ENCODE peak calls at places on chromosomes 4 and X, in four cellular contexts. U is spleen, D is neuronal stem cell, A is uterus. L is an unnamed sample.
A peak's percentile ranks its signal among the peaks of the same experiment; 100 is the strongest.

GRCh38 chrX:94831364-94831763 is 1157.4 kb downstream of the FAM133A start:
- DNase-seq in A (no peak), U (no peak), D (no peak), L (no peak)

GRCh38 chrX:153361781-153362397 is 27.9 kb downstream of the ZNF275 start:
- DNase-seq in D (no peak), A (no peak), U (no peak), L (no peak)

GRCh38 chr4:151721466-151721865 is 39.3 kb downstream of the GATB start:
- DNase-seq in D (no peak), A (peak; percentile 42), U (no peak), L (no peak)

GRCh38 chr4:151227731-151228130 is 49.2 kb upstream of the PRSS48 start:
- DNase-seq in D (no peak), U (no peak), A (peak; percentile 54), L (peak; percentile 67)

GRCh38 chrX:40474205-40474626 is 106.6 kb upstream of the ATP6AP2 start:
- DNase-seq in U (no peak), D (peak; percentile 65), A (peak; percentile 20), L (peak; percentile 61)

GRCh38 chr4:128347175-128347868 is 59.7 kb upstream of the PGRMC2 start:
- DNase-seq in U (no peak), D (no peak), A (no peak), L (no peak)

GRCh38 chr4:16045687-16046086 is 38.1 kb downstream of the PROM1 start:
- DNase-seq in A (no peak), U (no peak), D (no peak), L (no peak)

GRCh38 chr4:179125870-179126269 is 1683.6 kb upstream of the AGA start:
- DNase-seq in U (no peak), A (no peak), D (no peak), L (no peak)

GRCh38 chr4:17066972-17067371 is 168.5 kb upstream of the LDB2 start:
- DNase-seq in D (no peak), U (no peak), A (peak; percentile 33), L (no peak)

GRCh38 chr4:152860057-152860456 is 76.1 kb upstream of the FHDC1 start:
- DNase-seq in U (no peak), A (no peak), D (no peak), L (no peak)

GRCh38 chr4:123699823-123700822 is 303.5 kb downstream of the SPRY1 start:
- DNase-seq in A (no peak), D (no peak), U (no peak), L (no peak)

GRCh38 chr4:83386931-83387897 is 52.6 kb upstream of the HPSE start:
- DNase-seq in A (peak; percentile 30), U (no peak), D (no peak), L (no peak)

GRCh38 chr4:90572996-90573395 is 445.8 kb downstream of the CCSER1 start:
- DNase-seq in U (no peak), A (no peak), D (no peak), L (no peak)

GRCh38 chr4:34850426-34850825 is 1393.9 kb downstream of the ARAP2 start:
- DNase-seq in D (no peak), U (no peak), A (no peak), L (no peak)

GRCh38 chrX:24148118-24148517 is 1.4 kb upstream of the ZFX start:
- DNase-seq in A (no peak), U (no peak), D (no peak), L (no peak)

GRCh38 chr4:7417639-7418038 is 17.1 kb downstream of the PSAPL1 start:
- DNase-seq in U (peak; percentile 36), A (peak; percentile 5), D (no peak), L (no peak)

GRCh38 chr4:81040175-81040659 is 9.7 kb downstream of the BMP3 start:
- DNase-seq in A (no peak), D (no peak), U (no peak), L (no peak)

DNA sequence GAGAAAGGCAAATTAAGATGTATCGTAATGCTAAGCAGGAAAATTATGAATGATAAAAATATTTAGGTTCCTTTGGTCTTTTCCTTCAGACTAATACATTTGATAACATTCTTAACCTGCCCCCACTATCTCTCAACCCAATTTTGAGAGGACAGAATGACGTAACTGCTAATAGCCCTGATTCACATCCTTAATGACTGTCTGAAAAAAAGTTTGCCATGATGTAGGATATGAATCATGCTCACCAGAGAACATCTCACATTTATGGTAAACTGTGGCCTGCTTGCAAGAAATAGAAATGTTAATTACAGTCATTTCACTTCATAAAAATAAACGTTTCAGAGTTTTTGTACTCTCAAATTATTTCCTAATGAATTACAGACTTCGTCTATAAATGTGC is 128.0 kb upstream of the VEGFC start:
- DNase-seq in U (no peak), A (no peak), D (no peak), L (no peak)
- H3K27ac ChIP-seq in U (no peak overlapping the region), A (no peak overlapping the region), D (no peak overlapping the region), L (no peak overlapping the region)

GRCh38 chrX:66399273-66399672 is 235.2 kb downstream of the HEPH start:
- DNase-seq in D (no peak), U (no peak), A (no peak), L (no peak)

GRCh38 chrX:66402165-66402564 is 236.7 kb downstream of the EDA2R start:
- DNase-seq in U (no peak), D (no peak), A (no peak), L (no peak)
- H3K9me3 ChIP-seq in U (peaks cover 3% of the 10 kb centered on the region), D (peaks cover 5% of the 10 kb centered on the region), A (no peaks in the 10 kb centered on the region), L (no peaks in the 10 kb centered on the region)

GRCh38 chr4:76704133-76704881 is 193.6 kb downstream of the SOWAHB start:
- DNase-seq in U (no peak), A (no peak), D (no peak), L (peak; percentile 68)

GRCh38 chr4:76703676-76704075 is 194.3 kb downstream of the SOWAHB start:
- DNase-seq in D (no peak), A (no peak), U (no peak), L (no peak)

GRCh38 chr4:76705497-76705896 is 192.4 kb downstream of the SOWAHB start:
- DNase-seq in U (no peak), D (no peak), A (no peak), L (no peak)

GRCh38 chr4:76702440-76703122 is 195.4 kb downstream of the SOWAHB start:
- DNase-seq in A (no peak), U (no peak), D (no peak), L (no peak)

GRCh38 chr4:76703123-76703490 is 194.8 kb downstream of the SOWAHB start:
- DNase-seq in A (no peak), D (no peak), U (no peak), L (no peak)
- H3K27ac ChIP-seq in A (no peak overlapping the region), D (no peak overlapping the region), U (no peak overlapping the region), L (no peak overlapping the region)

DNA sequence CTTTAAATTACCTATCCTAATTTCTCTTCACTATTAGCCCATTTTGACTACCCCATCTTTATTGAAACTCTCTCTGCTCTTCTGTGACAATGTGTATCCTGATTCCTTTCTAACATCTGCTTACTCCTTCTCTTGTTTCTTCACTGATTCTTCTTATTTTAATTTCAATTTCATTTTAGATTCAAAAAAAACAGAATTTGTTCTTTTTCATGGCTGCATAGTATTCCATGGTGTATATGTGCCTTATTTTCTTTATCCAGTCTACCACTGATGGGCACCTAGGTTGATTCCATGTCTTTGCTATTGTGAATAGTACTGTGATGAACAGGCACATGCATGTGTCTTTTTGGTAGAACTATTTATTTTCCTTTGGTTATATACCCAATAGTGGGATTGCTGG is 120.0 kb upstream of the VAMP7 start:
- DNase-seq in U (no peak), A (no peak), D (no peak), L (no peak)
- H3K9me3 ChIP-seq in U (no peaks in the 10 kb centered on the region), A (no peaks in the 10 kb centered on the region), D (no peaks in the 10 kb centered on the region), L (no peaks in the 10 kb centered on the region)

GRCh38 chr4:55079451-55080173 is 45.8 kb downstream of the KDR start:
- DNase-seq in A (no peak), U (no peak), D (no peak), L (peak; percentile 28)
- H3K27ac ChIP-seq in A (peak overlapping the region; percentile 27), U (no peak overlapping the region), D (no peak overlapping the region), L (peak overlapping the region; percentile 90)

DNA sequence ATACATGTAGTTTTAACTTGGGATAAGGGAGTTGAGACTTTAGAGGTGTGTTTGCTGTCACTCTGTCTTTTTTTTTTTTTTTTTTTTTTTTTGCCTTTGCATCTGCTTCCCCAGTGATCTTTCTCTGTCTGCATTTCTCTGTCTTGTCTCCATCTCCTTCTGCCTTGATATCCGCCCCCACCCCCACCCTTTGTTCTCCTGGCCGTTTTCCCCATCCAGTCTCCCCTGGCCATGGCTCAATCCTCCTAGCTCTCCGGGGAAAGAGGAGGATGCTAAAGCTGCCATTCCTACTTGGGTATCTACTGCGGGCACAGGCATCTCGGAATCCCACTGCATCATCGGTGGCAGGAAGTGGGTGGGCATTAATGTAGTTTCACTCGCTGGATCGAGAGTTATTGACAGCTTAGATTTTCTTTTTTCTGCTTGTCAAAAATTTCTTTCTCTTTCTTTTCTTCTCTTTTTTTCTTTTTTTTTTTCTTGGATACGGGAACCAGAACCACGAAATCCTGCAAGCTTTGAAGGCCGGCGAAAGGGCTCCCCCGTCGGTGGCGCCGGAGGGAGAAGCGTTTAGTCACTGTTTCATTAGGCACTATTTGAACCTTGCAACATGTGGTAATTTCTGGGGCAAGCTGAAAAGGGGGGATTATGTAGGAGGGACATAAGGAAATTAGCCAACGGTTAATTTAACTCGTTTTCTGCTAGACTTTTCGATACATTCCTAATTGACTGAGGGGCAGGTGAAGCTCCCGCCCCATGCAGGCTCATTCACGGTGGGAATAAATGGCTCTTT is 8.2 kb downstream of the GSX2 start:
- DNase-seq in D (no peak), A (no peak), U (no peak), L (no peak)
- H3K9me3 ChIP-seq in D (no peaks in the 10 kb centered on the region), A (no peaks in the 10 kb centered on the region), U (no peaks in the 10 kb centered on the region), L (no peaks in the 10 kb centered on the region)

DNA sequence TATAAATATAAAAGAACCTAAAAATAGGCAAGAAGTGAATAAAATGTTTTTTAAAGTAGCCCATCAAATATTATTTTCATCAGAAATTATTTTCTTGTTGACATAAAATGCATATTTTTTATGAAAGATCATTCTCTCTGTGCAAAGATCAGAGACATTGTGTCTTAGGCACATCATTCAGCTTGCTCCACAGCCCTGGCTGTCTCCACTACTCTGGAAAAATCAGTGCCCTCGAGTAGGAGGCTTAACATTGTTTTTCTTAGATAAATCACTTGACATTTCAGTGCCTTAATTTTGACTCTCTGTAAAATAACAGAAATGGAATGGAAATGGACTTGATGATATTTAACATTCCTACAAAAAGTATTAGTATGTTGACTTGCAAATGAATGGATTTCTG is 77.9 kb downstream of the FAT4 start:
- DNase-seq in A (no peak), U (no peak), D (no peak), L (no peak)
- H3K27ac ChIP-seq in A (no peak overlapping the region), U (no peak overlapping the region), D (no peak overlapping the region), L (no peak overlapping the region)

GRCh38 chrX:47068720-47069119 is 9.5 kb upstream of the RGN start:
- DNase-seq in D (no peak), U (no peak), A (no peak), L (no peak)
- H3K9me3 ChIP-seq in D (no peaks in the 10 kb centered on the region), U (no peaks in the 10 kb centered on the region), A (no peaks in the 10 kb centered on the region), L (no peaks in the 10 kb centered on the region)

DNA sequence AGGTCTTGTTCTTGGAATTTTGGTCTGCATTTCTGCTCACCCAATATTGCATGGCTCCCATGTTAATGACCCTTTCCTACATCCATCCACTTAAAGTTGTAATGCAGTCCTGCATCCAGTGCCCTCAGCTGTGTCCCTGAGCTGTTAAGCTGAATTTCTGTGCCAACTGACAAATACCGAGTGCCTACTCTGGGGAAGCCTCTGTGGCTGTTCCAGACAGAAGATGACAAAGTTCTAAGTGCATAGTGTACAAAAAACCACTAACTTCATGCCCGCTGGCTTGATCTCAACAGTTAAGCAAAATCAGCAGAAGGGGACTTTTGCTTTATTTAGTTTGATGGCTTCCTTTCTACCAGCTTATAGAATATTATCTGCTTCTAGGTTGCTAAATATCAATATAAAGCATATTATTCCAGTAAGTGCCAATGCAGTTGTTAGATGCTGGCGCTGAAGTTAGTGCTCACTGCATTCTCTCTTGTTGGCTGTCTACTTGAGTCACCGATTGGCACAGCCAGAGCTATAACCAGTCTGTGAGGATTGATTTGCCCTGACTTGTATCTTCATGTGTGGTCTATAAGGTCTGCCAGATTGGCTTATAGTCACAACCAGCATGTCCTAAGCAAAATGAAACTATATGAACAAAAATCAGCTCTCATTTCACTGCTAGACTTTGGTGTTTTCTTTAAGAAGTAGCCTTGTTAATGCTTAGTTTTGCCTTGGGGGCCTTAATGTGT is 98.9 kb downstream of the KLHL8 start:
- DNase-seq in D (no peak), A (no peak), U (no peak), L (no peak)
- H3K27ac ChIP-seq in D (no peak overlapping the region), A (peak overlapping the region; percentile 82), U (no peak overlapping the region), L (peak overlapping the region; percentile 86)

L was measured in right cardiac atrium.